ENCODE peak calls at places on chromosome 1, in eight cellular contexts. C, W, M, V, K, Y, N and Q are unnamed samples.

GRCh38 chr1:79587229-79587628 is 580.7 kb upstream of the ADGRL4 start:
- DNase-seq in C (no peak), W (no peak), M (no peak), V (no peak), K (no peak), Y (no peak), N (no peak), Q (no peak)

GRCh38 chr1:23719162-23719820 is 24.0 kb upstream of the ELOA start:
- DNase-seq in C (no peak), W (no peak), M (no peak), V (no peak), K (no peak), Y (no peak), N (no peak), Q (no peak)

GRCh38 chr1:204296431-204296988 is 63.2 kb downstream of the PLEKHA6 start:
- DNase-seq in C (no peak), W (no peak), M (no peak), V (no peak), K (peak), Y (no peak), N (no peak), Q (no peak)

GRCh38 chr1:10325521-10325920 is 73.3 kb upstream of the PGD start:
- DNase-seq in C (no peak), W (no peak), M (no peak), V (no peak), K (no peak), Y (no peak), N (no peak), Q (no peak)

GRCh38 chr1:203828424-203828823 is 33.0 kb upstream of the SNRPE start:
- DNase-seq in C (no peak), W (no peak), M (no peak), V (no peak), K (no peak), Y (no peak), N (no peak), Q (no peak)

GRCh38 chr1:117531222-117531621 is 74.6 kb upstream of the TENT5C start:
- DNase-seq in C (no peak), W (no peak), M (no peak), V (no peak), K (no peak), Y (no peak), N (no peak), Q (no peak)

GRCh38 chr1:107934573-107934972 is 30.4 kb downstream of the VAV3 start:
- DNase-seq in C (no peak), W (no peak), M (no peak), V (no peak), K (no peak), Y (no peak), N (no peak), Q (no peak)

GRCh38 chr1:223456747-223457146 is 63.5 kb downstream of the CCDC185 start:
- DNase-seq in C (no peak), W (no peak), M (no peak), V (no peak), K (no peak), Y (no peak), N (no peak), Q (no peak)

GRCh38 chr1:184672013-184672726 is 82.5 kb downstream of the EDEM3 start:
- DNase-seq in C (no peak), W (peak), M (no peak), V (no peak), K (no peak), Y (no peak), N (no peak), Q (no peak)

GRCh38 chr1:230574502-230574901 is 67.8 kb upstream of the COG2 start:
- DNase-seq in C (no peak), W (no peak), M (no peak), V (no peak), K (no peak), Y (no peak), N (no peak), Q (no peak)

GRCh38 chr1:21174638-21175323 is 1.9 kb downstream of the EIF4G3 start:
- DNase-seq in C (no peak), W (no peak), M (no peak), V (no peak), K (no peak), Y (no peak), N (no peak), Q (no peak)

GRCh38 chr1:34781071-34781843 is at the start of gene GJB3:
- DNase-seq in C (no peak), W (no peak), M (no peak), V (no peak), K (peak), Y (no peak), N (no peak), Q (no peak)

GRCh38 chr1:246142320-246142893 is 364.7 kb downstream of the SMYD3 start:
- DNase-seq in C (no peak), W (no peak), M (no peak), V (no peak), K (no peak), Y (no peak), N (no peak), Q (no peak)

GRCh38 chr1:160488347-160489058 is 34.6 kb downstream of the SLAMF6 start:
- DNase-seq in C (no peak), W (no peak), M (no peak), V (no peak), K (no peak), Y (no peak), N (no peak), Q (no peak)

GRCh38 chr1:87591492-87591891 is 262.8 kb downstream of the LMO4 start:
- DNase-seq in C (no peak), W (no peak), M (no peak), V (no peak), K (no peak), Y (no peak), N (no peak), Q (no peak)

GRCh38 chr1:161872506-161872905 is 106.4 kb downstream of the ATF6 start:
- DNase-seq in C (no peak), W (no peak), M (no peak), V (no peak), K (no peak), Y (no peak), N (no peak), Q (no peak)

GRCh38 chr1:117026361-117026760 is 24.8 kb downstream of the CD101 start:
- DNase-seq in C (no peak), W (no peak), M (no peak), V (no peak), K (no peak), Y (no peak), N (no peak), Q (no peak)